ENCODE peak calls at places on chromosomes 12 and 14, in seven cellular contexts. J, X, F, Z, N, C and K are unnamed samples.

GRCh38 chr12:100706029-100706428 is 88.5 kb upstream of the ANO4 start:
- DNase-seq in J (no peak), X (no peak), F (no peak), Z (peak; percentile 21), N (no peak), C (no peak), K (no peak)

GRCh38 chr14:68703093-68703492 is 89.8 kb downstream of the ZFP36L1 start:
- DNase-seq in J (peak; percentile 71), X (peak; percentile 66), F (no peak), Z (no peak), N (no peak), C (no peak), K (no peak)

GRCh38 chr14:23447634-23448353 is 12.3 kb upstream of the MYH7 start:
- DNase-seq in J (no peak), X (no peak), F (no peak), Z (no peak), N (peak; percentile 43), C (peak; percentile 70), K (no peak)

GRCh38 chr12:51033457-51034089 is 7.4 kb upstream of the SLC11A2 start:
- DNase-seq in J (no peak), X (no peak), F (no peak), Z (no peak), N (no peak), C (no peak), K (no peak)

GRCh38 chr14:59677771-59678211 is 101.2 kb upstream of the CCDC175 start:
- DNase-seq in J (no peak), X (no peak), F (no peak), Z (no peak), N (no peak), C (no peak), K (no peak)

GRCh38 chr12:25692115-25693035 is 139.3 kb upstream of the LMNTD1 start:
- DNase-seq in J (no peak), X (no peak), F (no peak), Z (no peak), N (no peak), C (peak; percentile 56), K (no peak)

GRCh38 chr12:122862110-122862634 is 26.9 kb downstream of the HIP1R start:
- DNase-seq in J (no peak), X (peak; percentile 56), F (no peak), Z (no peak), N (no peak), C (peak; percentile 6), K (no peak)

GRCh38 chr14:23406244-23406643 is 1.8 kb downstream of the MYH6 start:
- DNase-seq in J (no peak), X (no peak), F (no peak), Z (no peak), N (no peak), C (no peak), K (peak; percentile 28)

GRCh38 chr12:1833596-1834028 is 13.2 kb downstream of the LRTM2 start:
- DNase-seq in J (no peak), X (peak; percentile 3), F (no peak), Z (no peak), N (no peak), C (no peak), K (no peak)

GRCh38 chr14:34254596-34254995 is 207.4 kb downstream of the SPTSSA start:
- DNase-seq in J (no peak), X (no peak), F (no peak), Z (no peak), N (no peak), C (no peak), K (no peak)

GRCh38 chr14:104676130-104676693 is 13.2 kb upstream of the INF2 start:
- DNase-seq in J (no peak), X (peak; percentile 64), F (no peak), Z (no peak), N (no peak), C (no peak), K (no peak)

GRCh38 chr14:104678346-104678745 is 11.1 kb upstream of the INF2 start:
- DNase-seq in J (no peak), X (peak; percentile 74), F (peak; percentile 48), Z (no peak), N (no peak), C (no peak), K (peak; percentile 68)

GRCh38 chr14:104678901-104679705 is 10.3 kb upstream of the INF2 start:
- DNase-seq in J (no peak), X (peak; percentile 65), F (peak; percentile 44), Z (no peak), N (no peak), C (no peak), K (peak; percentile 64)

GRCh38 chr14:104676694-104677505 is 12.5 kb upstream of the INF2 start:
- DNase-seq in J (no peak), X (peak; percentile 72), F (no peak), Z (no peak), N (no peak), C (no peak), K (no peak)

GRCh38 chr14:104677506-104678332 is 11.7 kb upstream of the INF2 start:
- DNase-seq in J (peak; percentile 75), X (peak; percentile 89), F (peak; percentile 69), Z (no peak), N (peak; percentile 69), C (peak; percentile 63), K (peak; percentile 86)
- TF ChIP-seq POLR2A in J (peak; percentile 68), X (peak; percentile 68), F (peak; percentile 36), Z (peak; percentile 90), N (no peak), C (peak; percentile 30), K (no peak)

GRCh38 chr14:29925736-29926135 is 1.9 kb downstream of the PRKD1 start:
- DNase-seq in J (no peak), X (no peak), F (no peak), Z (no peak), N (no peak), C (no peak), K (no peak)

GRCh38 chr14:29926701-29927595 is 699 bp downstream of the PRKD1 start:
- DNase-seq in J (peak; percentile 34), X (peak; percentile 80), F (peak; percentile 61), Z (no peak), N (peak; percentile 67), C (peak; percentile 78), K (peak; percentile 66)

GRCh38 chr14:29927596-29928341 is at the start of gene PRKD1:
- DNase-seq in J (peak; percentile 65), X (peak; percentile 78), F (peak; percentile 71), Z (no peak), N (peak; percentile 65), C (peak; percentile 79), K (peak; percentile 72)

GRCh38 chr14:29926228-29926627 is 1.4 kb downstream of the PRKD1 start:
- DNase-seq in J (no peak), X (no peak), F (no peak), Z (no peak), N (no peak), C (no peak), K (no peak)

DNA sequence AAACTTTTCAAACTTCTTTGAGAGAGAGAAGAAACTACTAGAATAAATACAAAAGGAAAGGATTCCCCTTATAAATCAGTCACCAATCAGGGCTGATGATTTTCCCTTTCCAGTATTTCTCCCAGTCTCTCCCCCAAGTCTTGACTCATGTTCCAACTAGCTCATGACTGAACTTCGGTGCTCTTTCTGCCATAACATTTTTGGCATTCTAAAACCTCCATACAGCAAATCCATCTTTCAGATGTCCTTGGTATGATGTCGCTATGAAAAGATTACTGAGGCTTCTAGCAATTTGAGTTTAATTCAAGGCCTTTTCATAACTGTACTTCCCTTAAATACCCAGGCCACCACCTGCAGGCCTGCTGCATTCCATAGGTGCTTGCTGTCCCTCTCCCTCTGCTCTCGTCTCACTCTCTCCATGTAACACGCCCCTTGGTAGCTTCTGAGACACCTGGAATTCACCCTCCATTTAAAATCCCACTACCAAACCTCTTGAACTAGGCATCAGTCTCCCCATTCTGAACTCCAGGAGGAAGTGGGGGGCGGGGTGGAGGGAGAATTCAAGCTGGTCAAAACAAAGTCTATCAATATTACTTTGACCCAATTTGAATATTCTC is 2.4 kb downstream of the PRKD1 start:
- DNase-seq in J (no peak), X (no peak), F (no peak), Z (no peak), N (no peak), C (no peak), K (no peak)
- H3K4me3 ChIP-seq in J (no peak overlapping the region), X (no peak overlapping the region), F (no peak overlapping the region), Z (no peak overlapping the region), N (no peak overlapping the region), C (no peak overlapping the region), K (no peak overlapping the region)

DNA sequence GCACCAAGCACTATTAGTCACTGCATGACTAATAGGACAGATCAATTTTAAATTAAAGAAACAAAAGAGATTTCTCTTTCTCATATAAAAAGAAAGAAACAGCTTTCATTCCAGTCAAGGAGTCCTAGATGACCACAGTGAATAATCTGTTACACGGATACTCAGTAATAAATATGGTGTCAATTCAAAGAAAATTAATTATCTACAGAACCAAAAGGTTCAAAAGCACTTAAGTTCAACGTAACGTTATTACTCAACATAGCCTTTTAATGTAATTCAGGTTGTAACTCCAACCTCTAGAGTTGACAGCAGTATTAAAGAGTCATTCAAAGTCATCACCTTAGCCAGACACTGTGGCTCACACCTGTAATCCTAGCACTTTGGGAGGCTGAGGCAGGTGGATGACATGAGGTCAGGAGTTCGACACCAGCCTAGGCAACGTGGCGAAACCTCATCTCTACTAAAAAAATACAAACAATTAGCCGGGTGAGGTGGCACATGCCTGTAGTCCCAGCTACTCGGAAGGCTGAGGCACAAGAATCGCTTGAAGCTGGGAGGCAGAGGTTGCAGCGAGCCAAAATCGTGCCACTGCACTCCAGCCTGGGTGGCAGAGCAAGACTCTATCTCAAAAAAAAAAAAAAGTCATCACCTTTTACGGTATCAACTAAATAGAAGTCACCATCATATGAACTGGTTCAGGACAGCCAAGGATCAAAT is 4.4 kb downstream of the PPTC7 start:
- DNase-seq in J (no peak), X (no peak), F (no peak), Z (peak; percentile 88), N (no peak), C (no peak), K (no peak)
- TF ChIP-seq POLR2A in J (no peak), X (no peak), F (no peak), Z (no peak), N (no peak), C (no peak), K (no peak)

GRCh38 chr12:52518574-52519469 is 1.4 kb downstream of the KRT5 start:
- DNase-seq in J (no peak), X (no peak), F (no peak), Z (no peak), N (no peak), C (no peak), K (no peak)
- H3K4me3 ChIP-seq in J (no peak overlapping the region), X (no peak overlapping the region), F (no peak overlapping the region), Z (no peak overlapping the region), N (no peak overlapping the region), C (no peak overlapping the region), K (no peak overlapping the region)

DNA sequence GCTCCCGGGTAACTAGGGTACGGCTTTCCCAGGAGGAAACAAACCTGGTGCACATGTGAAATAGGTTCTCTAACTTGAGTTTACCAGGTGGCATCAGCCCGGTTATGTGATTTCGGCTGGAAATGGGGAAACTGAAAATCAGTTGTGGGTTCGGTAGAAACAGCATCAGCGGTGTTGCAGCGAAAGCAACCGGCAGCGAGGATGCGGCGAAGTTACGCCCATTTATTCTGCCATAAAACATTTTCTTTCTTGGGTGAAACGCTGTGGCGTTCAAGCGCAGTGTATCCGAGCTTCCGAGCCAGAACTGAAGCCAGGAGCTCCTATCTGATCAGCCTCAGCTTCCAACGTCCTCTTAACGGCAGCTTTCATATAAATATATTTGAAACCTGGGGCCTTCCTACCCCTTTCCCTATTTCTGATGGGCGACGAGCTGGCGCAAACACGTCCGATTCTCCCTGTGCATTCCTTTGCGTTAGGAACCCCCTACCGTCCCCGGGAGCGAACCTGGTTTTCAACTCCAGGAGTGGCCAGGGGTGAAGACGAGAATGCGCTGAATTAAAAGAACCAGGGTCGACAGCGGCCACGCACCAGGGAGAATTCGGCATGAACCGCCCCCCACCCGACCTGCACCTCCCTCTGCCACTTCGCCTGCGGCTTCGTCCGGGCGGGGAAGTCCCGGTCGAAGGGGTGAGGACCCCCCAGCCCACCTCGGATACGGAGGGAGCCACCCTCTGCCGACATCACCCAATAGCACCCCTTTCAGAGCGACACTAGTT is 1.6 kb downstream of the DPF3 start:
- DNase-seq in J (no peak), X (no peak), F (no peak), Z (no peak), N (no peak), C (peak; percentile 12), K (no peak)
- TF ChIP-seq POLR2A in J (no peak), X (no peak), F (no peak), Z (no peak), N (no peak), C (no peak), K (no peak)